ENCODE peak calls at places on chromosomes 12 and 14, in eight cellular contexts. X, S, I, L, U, R, E and Q are unnamed samples.

GRCh38 chr12:19847294-19848059 is 408.2 kb downstream of the AEBP2 start:
- DNase-seq in L (peak), I (no peak), R (no peak), E (no peak), X (no peak), U (peak), S (no peak), Q (no peak)

GRCh38 chr14:101098641-101099040 is 195.1 kb upstream of the RTL1 start:
- DNase-seq in S (no peak), X (no peak), U (no peak), L (peak), R (no peak), E (no peak), I (no peak), Q (no peak)

GRCh38 chr14:29925106-29925722 is 2.4 kb downstream of the PRKD1 start:
- DNase-seq in I (no peak), L (no peak), S (no peak), X (no peak), R (no peak), U (no peak), E (no peak), Q (peak)

GRCh38 chr12:25189656-25190055 is 5.3 kb downstream of the DNAI7 start:
- DNase-seq in S (no peak), U (no peak), I (no peak), X (no peak), R (no peak), E (no peak), L (no peak), Q (no peak)

GRCh38 chr12:22687677-22688076 is 62.7 kb downstream of the ETNK1 start:
- DNase-seq in S (no peak), U (peak), R (no peak), E (no peak), L (peak), X (no peak), I (no peak), Q (no peak)

GRCh38 chr12:25495336-25496097 is 57.6 kb downstream of the LMNTD1 start:
- DNase-seq in I (no peak), S (no peak), R (no peak), U (peak), X (no peak), E (no peak), L (no peak), Q (peak)

GRCh38 chr14:104870368-104871144 is 5.5 kb downstream of the CEP170B start:
- DNase-seq in U (no peak), X (no peak), L (peak), R (no peak), I (peak), E (peak), S (no peak), Q (no peak)

GRCh38 chr12:27530157-27530922 is 6.3 kb downstream of the PPFIBP1 start:
- DNase-seq in L (peak), R (no peak), U (peak), X (no peak), S (no peak), E (no peak), I (no peak), Q (no peak)

GRCh38 chr12:54917001-54917488 is 62.7 kb downstream of the MUCL1 start:
- DNase-seq in X (no peak), L (no peak), S (no peak), E (no peak), I (peak), R (no peak), U (no peak), Q (no peak)

GRCh38 chr12:105783983-105784947 is 354.5 kb downstream of the NUAK1 start:
- DNase-seq in I (no peak), L (peak), E (no peak), R (no peak), S (no peak), X (no peak), U (no peak), Q (no peak)

GRCh38 chr12:14873440-14874185 is 12.0 kb downstream of the MGP start:
- DNase-seq in E (no peak), L (no peak), U (no peak), R (no peak), I (no peak), X (no peak), S (no peak), Q (no peak)

GRCh38 chr12:112124918-112125249 is 476 bp upstream of the TRAFD1 start:
- DNase-seq in X (no peak), S (no peak), U (no peak), E (no peak), L (no peak), I (no peak), R (no peak), Q (no peak)

GRCh38 chr12:75981773-75982564 is 49.6 kb downstream of the PHLDA1 start:
- DNase-seq in U (no peak), E (no peak), L (no peak), R (no peak), X (no peak), I (no peak), S (no peak), Q (no peak)

GRCh38 chr14:33692762-33693161 is 258.1 kb downstream of the EGLN3 start:
- DNase-seq in U (peak), L (peak), X (no peak), R (no peak), E (no peak), I (no peak), S (no peak), Q (no peak)

GRCh38 chr14:75905505-75905904 is 76.3 kb downstream of the TGFB3 start:
- DNase-seq in R (peak), X (no peak), E (no peak), I (no peak), L (no peak), S (no peak), U (no peak), Q (no peak)